ENCODE peak calls at places on chromosomes 16 and 17, in six cellular contexts. One of them, this sample, is unnamed.

GRCh38 chr17:83083368-83084201 is 4.2 kb downstream of the METRNL start:
- DNase-seq in neural progenitor cell: no peak
- DNase-seq in K562: no peak
- DNase-seq in PC-3: peak
- DNase-seq in IMR-90: peak
- DNase-seq in HCT116: no peak
- DNase-seq in this sample: peak

GRCh38 chr16:9102379-9102778 is 10.9 kb downstream of the HAPSTR1 start:
- DNase-seq in neural progenitor cell: no peak
- DNase-seq in K562: no peak
- DNase-seq in PC-3: peak
- DNase-seq in IMR-90: peak
- DNase-seq in HCT116: no peak
- DNase-seq in this sample: peak

GRCh38 chr16:85569615-85570212 is 43.4 kb upstream of the GSE1 start:
- DNase-seq in neural progenitor cell: no peak
- DNase-seq in K562: peak
- DNase-seq in PC-3: peak
- DNase-seq in IMR-90: peak
- DNase-seq in HCT116: no peak
- DNase-seq in this sample: peak

GRCh38 chr17:80265205-80266068 is 4.8 kb downstream of the RNF213 start:
- DNase-seq in neural progenitor cell: no peak
- DNase-seq in K562: no peak
- DNase-seq in PC-3: no peak
- DNase-seq in IMR-90: no peak
- DNase-seq in HCT116: no peak
- DNase-seq in this sample: peak

GRCh38 chr16:31382485-31383161 is 10.5 kb upstream of the ITGAD start:
- DNase-seq in neural progenitor cell: peak
- DNase-seq in K562: peak
- DNase-seq in PC-3: peak
- DNase-seq in IMR-90: peak
- DNase-seq in HCT116: peak
- DNase-seq in this sample: peak

GRCh38 chr17:12230411-12230810 is 209.7 kb downstream of the MAP2K4 start:
- DNase-seq in neural progenitor cell: no peak
- DNase-seq in K562: no peak
- DNase-seq in PC-3: no peak
- DNase-seq in IMR-90: peak
- DNase-seq in HCT116: no peak
- DNase-seq in this sample: no peak

GRCh38 chr16:71428883-71429282 is 13.0 kb downstream of the TLE7 start:
- DNase-seq in neural progenitor cell: no peak
- DNase-seq in K562: no peak
- DNase-seq in PC-3: no peak
- DNase-seq in IMR-90: no peak
- DNase-seq in HCT116: no peak
- DNase-seq in this sample: no peak

GRCh38 chr17:43532581-43532980 is 13.6 kb downstream of the ETV4 start:
- DNase-seq in neural progenitor cell: no peak
- DNase-seq in K562: no peak
- DNase-seq in PC-3: no peak
- DNase-seq in IMR-90: no peak
- DNase-seq in HCT116: no peak
- DNase-seq in this sample: no peak

GRCh38 chr17:1331708-1332107 is 52.2 kb downstream of the TRARG1 start:
- DNase-seq in neural progenitor cell: no peak
- DNase-seq in K562: peak
- DNase-seq in PC-3: no peak
- DNase-seq in IMR-90: no peak
- DNase-seq in HCT116: no peak
- DNase-seq in this sample: no peak

GRCh38 chr16:83699817-83700216 is 108.0 kb upstream of the HSBP1 start:
- DNase-seq in neural progenitor cell: no peak
- DNase-seq in K562: no peak
- DNase-seq in PC-3: no peak
- DNase-seq in IMR-90: no peak
- DNase-seq in HCT116: no peak
- DNase-seq in this sample: no peak

GRCh38 chr17:68981288-68981687 is 26.1 kb upstream of the ABCA8 start:
- DNase-seq in neural progenitor cell: no peak
- DNase-seq in K562: no peak
- DNase-seq in PC-3: peak
- DNase-seq in IMR-90: peak
- DNase-seq in HCT116: no peak
- DNase-seq in this sample: peak

GRCh38 chr16:20153444-20153843 is 79.8 kb upstream of the GPR139 start:
- DNase-seq in neural progenitor cell: no peak
- DNase-seq in K562: no peak
- DNase-seq in PC-3: no peak
- DNase-seq in IMR-90: no peak
- DNase-seq in HCT116: no peak
- DNase-seq in this sample: no peak

GRCh38 chr16:73240928-73241327 is 193.0 kb upstream of the ZFHX3 start:
- DNase-seq in neural progenitor cell: no peak
- DNase-seq in K562: no peak
- DNase-seq in PC-3: no peak
- DNase-seq in IMR-90: no peak
- DNase-seq in HCT116: no peak
- DNase-seq in this sample: no peak

GRCh38 chr16:19127674-19128131 is 13.9 kb downstream of the ITPRIPL2 start:
- DNase-seq in neural progenitor cell: no peak
- DNase-seq in K562: no peak
- DNase-seq in PC-3: no peak
- DNase-seq in IMR-90: no peak
- DNase-seq in HCT116: no peak
- DNase-seq in this sample: no peak

GRCh38 chr16:65235339-65236177 is 113.7 kb upstream of the CDH11 start:
- DNase-seq in neural progenitor cell: no peak
- DNase-seq in K562: no peak
- DNase-seq in PC-3: no peak
- DNase-seq in IMR-90: no peak
- DNase-seq in HCT116: no peak
- DNase-seq in this sample: no peak

GRCh38 chr17:8799001-8799850 is at the start of gene MFSD6L:
- DNase-seq in neural progenitor cell: peak
- DNase-seq in K562: no peak
- DNase-seq in PC-3: no peak
- DNase-seq in IMR-90: no peak
- DNase-seq in HCT116: no peak
- DNase-seq in this sample: peak

GRCh38 chr16:58931436-58931835 is 197.3 kb upstream of the GOT2 start:
- DNase-seq in neural progenitor cell: no peak
- DNase-seq in K562: no peak
- DNase-seq in PC-3: no peak
- DNase-seq in IMR-90: no peak
- DNase-seq in HCT116: no peak
- DNase-seq in this sample: no peak

GRCh38 chr16:79994413-79994812 is 393.9 kb upstream of the MAF start:
- DNase-seq in neural progenitor cell: no peak
- DNase-seq in K562: no peak
- DNase-seq in PC-3: no peak
- DNase-seq in IMR-90: no peak
- DNase-seq in HCT116: no peak
- DNase-seq in this sample: no peak

GRCh38 chr17:65515959-65516948 is 45.2 kb downstream of the AXIN2 start:
- DNase-seq in neural progenitor cell: no peak
- DNase-seq in K562: no peak
- DNase-seq in PC-3: no peak
- DNase-seq in IMR-90: peak
- DNase-seq in HCT116: peak
- DNase-seq in this sample: peak

GRCh38 chr17:47720196-47720595 is 12.8 kb upstream of the TBX21 start:
- DNase-seq in neural progenitor cell: no peak
- DNase-seq in K562: no peak
- DNase-seq in PC-3: no peak
- DNase-seq in IMR-90: no peak
- DNase-seq in HCT116: no peak
- DNase-seq in this sample: no peak

GRCh38 chr17:59698143-59698542 is 9.1 kb downstream of the PTRH2 start:
- DNase-seq in neural progenitor cell: no peak
- DNase-seq in K562: no peak
- DNase-seq in PC-3: no peak
- DNase-seq in IMR-90: no peak
- DNase-seq in HCT116: no peak
- DNase-seq in this sample: no peak

GRCh38 chr17:45719335-45720071 is 64.6 kb upstream of the CRHR1 start:
- DNase-seq in neural progenitor cell: peak
- DNase-seq in K562: peak
- DNase-seq in PC-3: peak
- DNase-seq in IMR-90: peak
- DNase-seq in HCT116: peak
- DNase-seq in this sample: peak

DNA sequence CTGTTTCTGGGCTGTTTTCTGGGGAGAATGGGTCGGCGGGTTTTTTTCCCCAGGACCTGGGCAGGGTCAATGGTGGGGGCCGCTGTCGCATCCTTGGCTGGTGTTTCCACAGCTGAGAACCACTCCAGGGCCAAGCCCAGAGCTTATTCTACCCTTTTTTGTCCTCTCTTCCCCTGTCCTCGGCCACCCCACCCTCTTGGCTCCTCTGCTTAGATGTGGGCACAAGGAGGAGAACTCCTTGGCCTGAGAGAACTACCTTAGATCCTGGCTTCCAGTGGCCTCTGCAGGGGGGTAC is 4.0 kb downstream of the NOD2 start:
- DNase-seq in neural progenitor cell: no peak
- DNase-seq in K562: no peak
- DNase-seq in PC-3: no peak
- DNase-seq in IMR-90: no peak
- DNase-seq in HCT116: no peak
- DNase-seq in this sample: no peak
- H2AFZ ChIP-seq in neural progenitor cell: no peak
- H2AFZ ChIP-seq in K562: peak
- H2AFZ ChIP-seq in PC-3: no peak
- H2AFZ ChIP-seq in IMR-90: no peak
- H2AFZ ChIP-seq in HCT116: no peak
- H2AFZ ChIP-seq in this sample: no peak

DNA sequence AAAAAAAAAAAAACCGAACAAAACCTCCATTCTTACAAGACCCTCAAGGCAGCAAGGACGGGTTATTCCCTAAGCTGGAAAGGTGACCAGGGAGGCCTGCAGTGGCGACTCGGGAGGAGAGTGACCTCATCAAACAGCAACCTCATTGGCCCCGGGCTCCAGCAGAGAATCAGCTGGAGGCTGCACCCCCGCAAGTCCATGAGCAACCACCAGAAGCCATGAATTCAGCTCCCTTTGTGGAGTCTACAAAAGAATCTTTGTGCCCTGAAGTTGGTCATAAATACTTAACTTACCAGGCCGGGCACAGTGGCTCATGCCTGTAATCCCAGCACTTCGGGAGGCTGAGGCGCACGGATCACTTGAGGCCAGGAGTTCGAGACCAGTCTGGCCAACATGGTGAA is 80.9 kb upstream of the CREBBP start:
- DNase-seq in neural progenitor cell: no peak
- DNase-seq in K562: peak
- DNase-seq in PC-3: peak
- DNase-seq in IMR-90: peak
- DNase-seq in HCT116: no peak
- DNase-seq in this sample: no peak
- H2AFZ ChIP-seq in neural progenitor cell: no peak
- H2AFZ ChIP-seq in K562: no peak
- H2AFZ ChIP-seq in PC-3: no peak
- H2AFZ ChIP-seq in IMR-90: no peak
- H2AFZ ChIP-seq in HCT116: no peak
- H2AFZ ChIP-seq in this sample: no peak

GRCh38 chr17:67784364-67785121 is 40.8 kb upstream of the BPTF start:
- DNase-seq in neural progenitor cell: no peak
- DNase-seq in K562: peak
- DNase-seq in PC-3: no peak
- DNase-seq in IMR-90: no peak
- DNase-seq in HCT116: no peak
- DNase-seq in this sample: no peak
- H2AFZ ChIP-seq in neural progenitor cell: no peak
- H2AFZ ChIP-seq in K562: peak
- H2AFZ ChIP-seq in PC-3: no peak
- H2AFZ ChIP-seq in IMR-90: no peak
- H2AFZ ChIP-seq in HCT116: no peak
- H2AFZ ChIP-seq in this sample: no peak

GRCh38 chr17:78644259-78644658 is 67.1 kb upstream of the DNAH17 start:
- DNase-seq in neural progenitor cell: no peak
- DNase-seq in K562: no peak
- DNase-seq in PC-3: no peak
- DNase-seq in IMR-90: no peak
- DNase-seq in HCT116: no peak
- DNase-seq in this sample: no peak
- H2AFZ ChIP-seq in neural progenitor cell: no peak
- H2AFZ ChIP-seq in K562: no peak
- H2AFZ ChIP-seq in PC-3: no peak
- H2AFZ ChIP-seq in IMR-90: no peak
- H2AFZ ChIP-seq in HCT116: no peak
- H2AFZ ChIP-seq in this sample: no peak

DNA sequence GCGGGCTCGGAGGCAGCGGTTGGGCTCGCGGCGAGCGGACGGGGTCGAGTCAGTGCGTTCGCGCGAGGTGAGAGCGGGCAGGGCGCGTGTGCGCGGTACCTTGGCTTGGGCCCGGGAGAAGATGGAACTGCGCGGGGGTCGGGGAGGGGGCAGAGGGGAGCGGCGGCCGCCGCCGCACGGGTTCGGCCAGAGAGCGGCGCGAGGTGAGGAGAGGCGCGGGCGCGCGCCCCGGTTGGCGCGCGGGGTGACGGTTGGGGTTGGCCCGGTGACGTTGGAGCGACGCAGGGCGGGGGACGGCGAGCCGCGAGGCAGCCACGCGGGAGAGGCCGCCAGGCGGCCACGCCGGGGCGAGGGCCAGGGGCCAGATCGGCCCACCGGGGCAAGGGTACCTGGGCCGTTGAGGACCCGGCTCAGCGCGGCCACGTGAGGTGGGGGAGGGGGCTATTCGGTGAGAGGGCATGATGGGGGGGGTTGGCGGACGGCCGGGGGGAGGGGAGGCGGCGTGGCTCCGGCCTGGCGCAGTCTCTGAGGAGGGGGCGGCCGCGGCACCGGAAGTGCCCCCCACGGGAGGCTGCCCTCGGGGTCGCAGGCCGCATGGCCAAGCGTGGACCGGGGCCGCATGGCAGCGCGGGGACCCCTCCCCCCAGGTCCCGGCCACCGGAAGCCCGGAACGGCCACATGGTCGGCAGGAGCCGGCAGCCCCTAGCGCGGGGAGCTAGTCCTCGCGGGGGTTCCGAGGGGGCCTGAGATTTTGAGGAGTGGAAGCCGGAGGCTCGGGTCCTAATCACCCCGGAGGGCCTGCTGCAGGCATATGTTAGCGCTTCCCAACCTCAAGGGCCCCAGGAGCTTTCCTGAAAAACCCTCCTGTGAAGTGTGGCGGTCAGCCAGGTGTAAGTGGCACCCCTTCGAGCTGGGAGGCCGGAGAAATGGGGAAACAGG is 527 bp downstream of the EIF5A start:
- DNase-seq in neural progenitor cell: peak
- DNase-seq in K562: peak
- DNase-seq in PC-3: peak
- DNase-seq in IMR-90: peak
- DNase-seq in HCT116: no peak
- DNase-seq in this sample: no peak
- H2AFZ ChIP-seq in neural progenitor cell: no peak
- H2AFZ ChIP-seq in K562: no peak
- H2AFZ ChIP-seq in PC-3: no peak
- H2AFZ ChIP-seq in IMR-90: peak
- H2AFZ ChIP-seq in HCT116: no peak
- H2AFZ ChIP-seq in this sample: no peak

This sample was measured in fibroblast of lung.